ENCODE peak calls at places on chromosomes 5 and 9, in nine cellular contexts. Z, I, E, W, B, X, T, K and P are unnamed samples.

GRCh38 chr5:36950586-36951457 is 74.3 kb downstream of the NIPBL start:
- DNase-seq in Z (no peak), I (no peak), E (peak), W (no peak), B (no peak), X (no peak), T (no peak), K (no peak), P (peak)

GRCh38 chr9:123984802-123985201 is 26.8 kb upstream of the LHX2 start:
- DNase-seq in Z (no peak), I (no peak), E (no peak), W (no peak), B (no peak), X (no peak), T (no peak), K (no peak), P (no peak)

GRCh38 chr5:149608936-149609502 is 27.7 kb downstream of the ARHGEF37 start:
- DNase-seq in Z (no peak), I (no peak), E (no peak), W (no peak), B (no peak), X (no peak), T (no peak), K (no peak), P (no peak)

GRCh38 chr9:89234636-89235035 is 56.0 kb upstream of the SHC3 start:
- DNase-seq in Z (no peak), I (peak), E (no peak), W (no peak), B (peak), X (peak), T (no peak), K (no peak), P (peak)

GRCh38 chr9:130382636-130383349 is 62.0 kb upstream of the ASS1 start:
- DNase-seq in Z (no peak), I (no peak), E (no peak), W (no peak), B (no peak), X (no peak), T (peak), K (no peak), P (no peak)

GRCh38 chr5:135468086-135468485 is 15.9 kb upstream of the TIFAB start:
- DNase-seq in Z (no peak), I (no peak), E (no peak), W (no peak), B (no peak), X (no peak), T (no peak), K (no peak), P (no peak)

GRCh38 chr5:87746891-87747366 is 334.2 kb upstream of the CCNH start:
- DNase-seq in Z (no peak), I (no peak), E (no peak), W (no peak), B (no peak), X (no peak), T (no peak), K (no peak), P (no peak)

GRCh38 chr5:136064510-136064909 is 35.7 kb downstream of the TGFBI start:
- DNase-seq in Z (no peak), I (no peak), E (no peak), W (no peak), B (no peak), X (no peak), T (no peak), K (no peak), P (no peak)

GRCh38 chr5:32116574-32117313 is 57.4 kb downstream of the GOLPH3 start:
- DNase-seq in Z (no peak), I (no peak), E (no peak), W (no peak), B (no peak), X (no peak), T (no peak), K (no peak), P (no peak)

GRCh38 chr9:129225815-129226214 is 47.8 kb upstream of the IER5L start:
- DNase-seq in Z (no peak), I (peak), E (no peak), W (peak), B (peak), X (no peak), T (no peak), K (peak), P (no peak)

GRCh38 chr9:134175291-134175807 is 11.0 kb upstream of the RNU6ATAC start:
- DNase-seq in Z (no peak), I (no peak), E (no peak), W (no peak), B (no peak), X (no peak), T (no peak), K (no peak), P (no peak)

GRCh38 chr5:134465856-134466240 is 54.2 kb upstream of the CDKN2AIPNL start:
- DNase-seq in Z (peak), I (peak), E (peak), W (peak), B (peak), X (peak), T (peak), K (peak), P (peak)

GRCh38 chr5:51214736-51215135 is 168.5 kb upstream of the ISL1 start:
- DNase-seq in Z (no peak), I (no peak), E (no peak), W (no peak), B (no peak), X (no peak), T (no peak), K (no peak), P (no peak)

GRCh38 chr5:169856571-169856970 is 123.7 kb downstream of the INSYN2B start:
- DNase-seq in Z (no peak), I (no peak), E (peak), W (no peak), B (no peak), X (peak), T (no peak), K (peak), P (no peak)

GRCh38 chr5:132483101-132483500 is 7.5 kb downstream of the IRF1 start:
- DNase-seq in Z (no peak), I (no peak), E (no peak), W (peak), B (no peak), X (no peak), T (no peak), K (no peak), P (no peak)

GRCh38 chr9:2093920-2094597 is 78.9 kb downstream of the SMARCA2 start:
- DNase-seq in Z (no peak), I (no peak), E (no peak), W (no peak), B (no peak), X (no peak), T (no peak), K (no peak), P (no peak)

GRCh38 chr5:36442796-36443195 is 141.1 kb upstream of the RANBP3L start:
- DNase-seq in Z (no peak), I (no peak), E (peak), W (no peak), B (no peak), X (peak), T (no peak), K (peak), P (no peak)

GRCh38 chr9:3700772-3701171 is 175.0 kb upstream of the RFX3 start:
- DNase-seq in Z (no peak), I (no peak), E (no peak), W (no peak), B (no peak), X (no peak), T (no peak), K (no peak), P (no peak)

GRCh38 chr9:21708225-21708624 is 94.2 kb upstream of the MTAP start:
- DNase-seq in Z (no peak), I (no peak), E (no peak), W (no peak), B (no peak), X (no peak), T (no peak), K (no peak), P (no peak)

GRCh38 chr5:61942462-61943049 is 363.4 kb upstream of the KIF2A start:
- DNase-seq in Z (no peak), I (no peak), E (no peak), W (no peak), B (no peak), X (no peak), T (no peak), K (no peak), P (no peak)

GRCh38 chr5:72938206-72938605 is 17.6 kb upstream of the FCHO2 start:
- DNase-seq in Z (no peak), I (no peak), E (peak), W (no peak), B (no peak), X (no peak), T (no peak), K (no peak), P (no peak)

GRCh38 chr9:32968101-32969011 is 33.1 kb downstream of the APTX start:
- DNase-seq in Z (no peak), I (peak), E (peak), W (peak), B (peak), X (peak), T (peak), K (no peak), P (peak)

GRCh38 chr9:100088202-100088601 is 10.6 kb downstream of the ERP44 start:
- DNase-seq in Z (no peak), I (no peak), E (no peak), W (no peak), B (peak), X (peak), T (no peak), K (no peak), P (no peak)

GRCh38 chr5:173679909-173680626 is 63.6 kb upstream of the BOD1 start:
- DNase-seq in Z (no peak), I (no peak), E (no peak), W (no peak), B (no peak), X (peak), T (no peak), K (no peak), P (no peak)

GRCh38 chr9:107933042-107933441 is 443.5 kb upstream of the KLF4 start:
- DNase-seq in Z (no peak), I (no peak), E (peak), W (no peak), B (no peak), X (no peak), T (no peak), K (no peak), P (no peak)

GRCh38 chr5:172910828-172911627 is 48.2 kb upstream of the RPL26L1 start:
- DNase-seq in Z (no peak), I (peak), E (peak), W (peak), B (peak), X (peak), T (peak), K (no peak), P (peak)

GRCh38 chr5:62886603-62887315 is 308.1 kb downstream of the LRRC70 start:
- DNase-seq in Z (no peak), I (no peak), E (peak), W (no peak), B (no peak), X (no peak), T (no peak), K (no peak), P (no peak)

GRCh38 chr5:168132186-168132585 is 159.3 kb upstream of the WWC1 start:
- DNase-seq in Z (no peak), I (no peak), E (peak), W (no peak), B (no peak), X (no peak), T (no peak), K (no peak), P (no peak)

GRCh38 chr5:107063511-107063910 is 607.2 kb downstream of the EFNA5 start:
- DNase-seq in Z (no peak), I (no peak), E (no peak), W (no peak), B (no peak), X (no peak), T (no peak), K (no peak), P (no peak)

GRCh38 chr5:78050888-78051287 is 243.6 kb downstream of the AP3B1 start:
- DNase-seq in Z (no peak), I (no peak), E (no peak), W (no peak), B (no peak), X (peak), T (no peak), K (no peak), P (no peak)

GRCh38 chr5:77560677-77561263 is 68.7 kb upstream of the WDR41 start:
- DNase-seq in Z (no peak), I (no peak), E (peak), W (no peak), B (no peak), X (peak), T (peak), K (peak), P (peak)

GRCh38 chr9:127525426-127526188 is 74.3 kb downstream of the LRSAM1 start:
- DNase-seq in Z (no peak), I (no peak), E (peak), W (no peak), B (peak), X (peak), T (no peak), K (no peak), P (no peak)

GRCh38 chr5:111135406-111135805 is 43.3 kb downstream of the WDR36 start:
- DNase-seq in Z (no peak), I (no peak), E (no peak), W (no peak), B (no peak), X (no peak), T (no peak), K (no peak), P (no peak)

GRCh38 chr5:51684794-51685355 is 301.6 kb downstream of the ISL1 start:
- DNase-seq in Z (no peak), I (no peak), E (no peak), W (no peak), B (no peak), X (no peak), T (no peak), K (no peak), P (no peak)

GRCh38 chr9:126703330-126704156 is 89.8 kb downstream of the LMX1B start:
- DNase-seq in Z (no peak), I (no peak), E (no peak), W (peak), B (no peak), X (no peak), T (no peak), K (no peak), P (peak)

GRCh38 chr5:579746-580366 is 32.3 kb upstream of the CEP72 start:
- DNase-seq in Z (no peak), I (no peak), E (no peak), W (no peak), B (no peak), X (no peak), T (no peak), K (no peak), P (no peak)

GRCh38 chr5:135135530-135136201 is 101.6 kb upstream of the PITX1 start:
- DNase-seq in Z (no peak), I (no peak), E (peak), W (peak), B (no peak), X (peak), T (peak), K (no peak), P (no peak)

GRCh38 chr5:34866989-34867471 is 28.1 kb downstream of the TTC23L start:
- DNase-seq in Z (no peak), I (no peak), E (no peak), W (no peak), B (no peak), X (peak), T (no peak), K (no peak), P (no peak)

GRCh38 chr5:2675548-2675947 is 75.9 kb downstream of the IRX2 start:
- DNase-seq in Z (no peak), I (no peak), E (no peak), W (no peak), B (no peak), X (no peak), T (peak), K (no peak), P (no peak)

GRCh38 chr5:59618644-59619043 is 274.9 kb downstream of the PDE4D start:
- DNase-seq in Z (no peak), I (no peak), E (no peak), W (no peak), B (no peak), X (peak), T (no peak), K (no peak), P (no peak)